ENCODE peak calls at places on chromosomes 1 and 21, in five cellular contexts. K, O, C, E and D are unnamed samples.

GRCh38 chr1:228141082-228141870 is 1.2 kb downstream of the GUK1 start:
- DNase-seq in C (no peak), O (peak), K (peak), E (peak), D (no peak)

GRCh38 chr1:230066036-230066435 is 1.0 kb upstream of the GALNT2 start:
- DNase-seq in K (no peak), O (no peak), C (no peak), E (no peak), D (no peak)

GRCh38 chr21:36966846-36967657 is 583 bp upstream of the HLCS start:
- DNase-seq in C (no peak), O (no peak), K (no peak), E (no peak), D (no peak)

GRCh38 chr1:183520379-183520778 is 48.1 kb downstream of the SMG7 start:
- DNase-seq in K (no peak), E (no peak), C (no peak), O (no peak), D (no peak)

GRCh38 chr1:155609515-155610256 is at the start of gene MSTO1:
- DNase-seq in K (peak), C (peak), E (peak), O (peak), D (peak)

GRCh38 chr1:247077768-247078314 is 770 bp downstream of the ZNF670 start:
- DNase-seq in C (no peak), O (no peak), K (no peak), E (no peak), D (no peak)

GRCh38 chr1:209866201-209866600 is 38.4 kb downstream of the UTP25 start:
- DNase-seq in K (no peak), C (no peak), O (no peak), E (no peak), D (no peak)

GRCh38 chr1:18448889-18449288 is 31.8 kb upstream of the KLHDC7A start:
- DNase-seq in C (peak), K (no peak), O (no peak), E (no peak), D (no peak)

GRCh38 chr1:150233359-150234308 is 2.3 kb downstream of the ANP32E start:
- DNase-seq in K (peak), O (no peak), E (no peak), C (no peak), D (no peak)

GRCh38 chr1:240030236-240030635 is 61.4 kb upstream of the FMN2 start:
- DNase-seq in E (no peak), C (peak), K (no peak), O (no peak), D (no peak)

GRCh38 chr21:34065015-34065414 is 8.4 kb upstream of the MRPS6 start:
- DNase-seq in O (no peak), C (no peak), K (no peak), E (no peak), D (no peak)

GRCh38 chr1:205600085-205600484 is 31.7 kb downstream of the ELK4 start:
- DNase-seq in K (no peak), C (no peak), O (no peak), E (no peak), D (no peak)

GRCh38 chr1:114561333-114561732 is 20.1 kb downstream of the BCAS2 start:
- DNase-seq in C (no peak), E (no peak), O (no peak), K (no peak), D (no peak)
- TF ChIP-seq CTCF in C (no peak), E (no peak), O (no peak), K (no peak), D (no peak)

GRCh38 chr1:201376107-201376463 is 1.4 kb downstream of the TNNT2 start:
- DNase-seq in C (no peak), K (no peak), E (no peak), O (no peak), D (no peak)

GRCh38 chr1:201377611-201378092 is at the start of gene TNNT2:
- DNase-seq in C (no peak), K (no peak), O (no peak), E (peak), D (no peak)

GRCh38 chr1:201374376-201374775 is 3.1 kb downstream of the TNNT2 start:
- DNase-seq in E (no peak), K (no peak), O (no peak), C (no peak), D (no peak)

GRCh38 chr1:201376464-201377374 is 761 bp downstream of the TNNT2 start:
- DNase-seq in O (no peak), C (peak), K (no peak), E (no peak), D (no peak)

GRCh38 chr1:201375169-201375568 is 2.3 kb downstream of the TNNT2 start:
- DNase-seq in O (no peak), K (no peak), E (no peak), C (no peak), D (no peak)
- TF ChIP-seq CTCF in O (no peak), K (no peak), E (no peak), C (peak), D (peak)

DNA sequence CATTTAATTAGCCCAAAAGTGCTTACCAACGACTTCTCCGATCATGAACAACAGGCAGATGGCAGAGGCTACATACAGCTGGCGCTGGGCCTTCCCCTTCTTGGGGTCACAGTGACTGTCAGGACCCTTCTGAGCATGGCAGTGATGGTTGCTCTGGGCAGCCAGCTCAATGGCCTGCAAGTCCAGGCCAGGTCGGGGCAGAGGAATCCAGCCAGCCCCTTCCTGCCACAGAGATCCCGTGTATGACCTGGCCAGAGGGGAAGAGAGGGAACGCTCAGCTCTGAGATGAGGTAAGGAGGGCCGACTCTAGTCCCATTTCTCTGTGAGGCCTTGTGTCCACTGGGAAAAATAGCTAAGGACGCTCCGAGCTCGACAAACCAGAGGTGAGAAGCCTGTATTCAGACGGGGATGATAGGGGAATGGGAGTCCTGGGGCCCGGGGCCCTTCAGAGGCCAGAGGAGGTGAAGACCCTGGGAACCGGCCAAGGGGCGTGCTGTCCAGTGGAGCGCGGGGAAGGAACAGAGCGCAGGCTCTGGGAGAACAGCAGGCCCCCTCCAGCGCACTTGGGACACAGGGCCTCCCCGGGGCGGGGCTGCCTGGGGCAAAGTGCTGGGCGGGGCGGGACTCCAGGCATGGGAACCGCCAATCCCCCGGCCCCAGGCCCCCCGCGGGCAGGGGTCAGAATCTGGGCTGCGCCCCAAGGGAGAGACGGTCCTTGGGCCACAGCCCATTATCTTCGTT is 777 bp downstream of the SLC30A2 start:
- DNase-seq in E (no peak), O (no peak), C (peak), K (no peak), D (no peak)
- TF ChIP-seq CTCF in E (no peak), O (no peak), C (no peak), K (no peak), D (no peak)

DNA sequence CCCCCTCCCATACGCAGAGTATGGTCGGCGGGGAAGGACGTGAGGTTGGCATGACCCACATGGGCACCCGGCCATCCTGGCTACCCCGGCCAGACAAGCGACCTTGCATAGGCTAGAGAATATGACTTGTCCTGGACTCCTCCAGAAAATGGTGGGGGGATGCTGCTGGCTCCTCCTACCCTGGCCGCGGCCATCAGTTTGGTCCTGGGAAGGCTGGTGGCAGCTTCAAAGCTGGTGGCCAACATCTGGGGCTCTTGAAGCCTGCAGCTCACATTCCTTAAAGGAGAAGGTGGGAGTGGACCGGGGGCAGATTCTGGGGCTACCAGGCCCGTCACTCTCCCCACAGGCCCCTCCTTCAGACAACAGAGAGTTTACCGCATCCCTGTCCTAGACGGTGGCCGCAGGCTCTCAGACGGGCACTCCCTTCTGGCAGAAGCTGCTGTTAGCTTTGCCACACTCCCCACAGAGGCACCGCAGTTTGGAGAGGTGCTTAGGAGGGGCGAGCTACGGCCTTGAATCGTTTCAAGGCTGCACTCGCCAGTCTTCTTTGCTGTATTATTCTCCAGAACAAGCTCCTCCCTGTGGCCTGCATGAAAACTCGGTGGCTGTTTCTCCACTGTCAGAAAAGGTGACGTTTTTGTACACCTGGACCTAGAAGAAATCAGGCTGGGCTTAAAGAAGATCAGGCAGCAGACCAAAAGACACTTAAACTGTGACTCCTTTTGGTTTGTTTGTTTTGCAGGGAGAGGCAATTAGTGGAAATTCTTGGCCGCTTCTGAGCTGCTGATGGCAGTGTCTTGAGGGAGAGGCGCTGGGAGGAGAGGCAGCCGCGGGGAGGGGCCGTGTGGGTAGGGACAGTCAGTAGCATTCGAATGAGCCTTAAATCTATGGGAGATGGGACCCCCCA is 68.0 kb downstream of the RUNX3 start:
- DNase-seq in O (no peak), K (no peak), E (no peak), C (peak), D (no peak)
- TF ChIP-seq CTCF in O (no peak), K (no peak), E (no peak), C (no peak), D (no peak)

GRCh38 chr21:16305686-16306085 is 575.9 kb downstream of the USP25 start:
- DNase-seq in K (peak), E (no peak), O (no peak), C (no peak), D (no peak)
- TF ChIP-seq CTCF in K (no peak), E (no peak), O (no peak), C (no peak), D (no peak)

GRCh38 chr1:6378096-6378746 is 15.3 kb downstream of the ACOT7 start:
- DNase-seq in E (no peak), K (no peak), C (peak), O (no peak), D (no peak)
- TF ChIP-seq CTCF in E (no peak), K (no peak), C (peak), O (no peak), D (peak)

GRCh38 chr21:45718413-45718812 is 74.9 kb downstream of the PCBP3 start:
- DNase-seq in O (no peak), C (no peak), K (no peak), E (no peak), D (no peak)

GRCh38 chr21:45709696-45710268 is 66.3 kb downstream of the PCBP3 start:
- DNase-seq in K (no peak), C (no peak), E (no peak), O (no peak), D (no peak)

GRCh38 chr21:45719177-45719802 is 75.8 kb downstream of the PCBP3 start:
- DNase-seq in E (no peak), C (no peak), O (no peak), K (no peak), D (no peak)

GRCh38 chr21:45715441-45715840 is 71.9 kb downstream of the PCBP3 start:
- DNase-seq in C (no peak), O (no peak), K (no peak), E (no peak), D (no peak)
- TF ChIP-seq CTCF in C (no peak), O (no peak), K (no peak), E (no peak), D (no peak)

DNA sequence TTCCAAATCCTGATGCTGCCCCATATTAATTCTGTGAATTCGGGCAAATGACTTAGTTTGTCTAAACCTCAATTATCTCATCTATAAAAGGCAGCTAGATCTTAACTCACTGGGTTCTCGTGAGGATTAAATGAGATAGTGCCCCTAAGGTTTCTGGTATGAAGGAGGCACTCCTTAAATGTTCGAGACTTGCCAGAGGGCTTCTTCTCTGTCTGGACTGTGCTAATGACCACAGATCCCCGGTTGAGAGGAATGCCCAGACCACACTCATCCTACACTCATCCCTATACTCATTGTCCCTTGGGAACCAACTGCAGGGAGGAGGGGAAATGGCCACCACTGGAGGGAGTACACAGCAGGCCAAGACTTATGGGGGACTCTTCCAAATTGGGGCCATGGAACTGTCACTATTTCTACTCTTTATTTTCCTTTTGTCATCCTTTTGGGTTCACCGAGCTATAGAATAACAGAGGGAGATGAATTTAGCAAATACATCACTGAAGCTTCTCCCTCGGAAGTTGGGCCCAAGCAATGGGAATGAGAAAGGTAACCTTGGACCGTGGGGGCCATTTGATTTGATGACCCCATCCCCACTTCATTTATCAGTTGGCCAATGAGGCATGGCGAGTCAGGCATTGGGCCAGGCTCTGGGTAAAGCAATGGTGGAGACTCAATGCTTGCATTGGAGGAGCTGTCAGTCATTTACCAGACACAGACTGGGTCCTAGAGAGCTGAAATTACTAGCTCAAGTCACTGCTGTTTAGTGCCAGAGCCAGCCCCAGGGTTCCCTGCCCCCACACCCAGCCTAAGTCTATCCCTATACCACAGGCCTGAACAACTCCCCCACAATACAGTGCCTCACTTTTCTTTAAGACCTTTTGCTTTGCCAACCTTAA is 5.1 kb downstream of the ATF3 start:
- DNase-seq in E (no peak), O (no peak), K (no peak), C (no peak), D (no peak)
- TF ChIP-seq CTCF in E (no peak), O (no peak), K (no peak), C (no peak), D (no peak)

DNA sequence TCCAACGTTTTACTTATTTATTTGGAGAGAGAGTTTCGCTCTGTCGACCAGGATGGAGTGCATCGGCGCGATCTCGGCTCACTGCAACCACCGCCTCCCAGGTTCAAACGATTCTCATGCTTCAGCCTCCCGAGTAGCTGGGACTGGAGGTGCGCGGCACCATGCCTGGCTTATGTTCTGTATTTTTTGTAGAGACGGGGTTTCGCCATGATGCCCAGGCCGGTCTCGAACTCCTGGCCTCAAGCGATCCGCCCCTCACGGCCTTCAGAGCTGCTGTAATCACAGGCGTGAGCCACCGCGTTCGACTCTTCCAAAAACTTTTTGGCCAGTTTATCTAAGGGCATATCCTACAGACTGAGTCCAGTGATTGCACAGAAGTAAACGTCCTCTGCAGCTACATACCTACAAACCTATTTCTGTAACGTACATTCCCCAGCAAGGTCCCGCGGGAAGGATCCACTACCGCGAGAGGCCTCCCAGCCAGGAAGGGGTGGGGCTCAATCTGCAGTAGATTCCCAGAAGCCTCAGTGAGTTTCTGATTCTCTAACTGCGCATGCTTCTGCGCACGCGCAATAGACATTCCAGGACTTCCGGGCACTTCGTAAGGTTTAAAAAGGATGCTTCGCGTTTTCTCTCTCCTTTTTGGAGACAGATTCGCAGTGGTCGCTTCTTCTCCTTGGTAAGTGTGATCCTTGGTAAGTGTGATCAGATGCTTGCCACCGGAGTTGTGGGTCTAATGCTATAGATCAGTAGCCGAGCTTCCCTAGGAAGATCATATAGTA is at the start of gene RCC1:
- DNase-seq in O (peak), C (peak), K (peak), E (peak), D (peak)
- TF ChIP-seq CTCF in O (no peak), C (no peak), K (no peak), E (no peak), D (no peak)